ENCODE peak calls at places on chromosomes 13 and 19, in seven cellular contexts. One of them, this sample, is unnamed.

GRCh38 chr19:484494-484893 is 11.8 kb upstream of the MADCAM1 start:
- DNase-seq in Peyer's patch: no peak
- DNase-seq in ovary: no peak
- DNase-seq in lower leg skin: no peak
- DNase-seq in suprapubic skin: no peak
- DNase-seq in GM12878: no peak
- DNase-seq in heart left ventricle: no peak
- DNase-seq in this sample: no peak

GRCh38 chr19:29524201-29524911 is 1.4 kb upstream of the VSTM2B start:
- DNase-seq in lower leg skin: no peak
- DNase-seq in heart left ventricle: peak; percentile 16
- DNase-seq in GM12878: no peak
- DNase-seq in Peyer's patch: no peak
- DNase-seq in suprapubic skin: no peak
- DNase-seq in ovary: no peak
- DNase-seq in this sample: no peak

GRCh38 chr19:6481541-6482342 is at the start of gene DENND1C:
- DNase-seq in suprapubic skin: no peak
- DNase-seq in heart left ventricle: no peak
- DNase-seq in GM12878: peak; percentile 45
- DNase-seq in Peyer's patch: peak; percentile 91
- DNase-seq in lower leg skin: no peak
- DNase-seq in ovary: no peak
- DNase-seq in this sample: peak; percentile 11

GRCh38 chr19:913080-913748 is at the start of gene R3HDM4:
- DNase-seq in heart left ventricle: peak; percentile 84
- DNase-seq in ovary: peak; percentile 84
- DNase-seq in lower leg skin: peak; percentile 96
- DNase-seq in suprapubic skin: peak; percentile 89
- DNase-seq in GM12878: no peak
- DNase-seq in Peyer's patch: peak; percentile 93
- DNase-seq in this sample: peak; percentile 68

GRCh38 chr19:23957660-23958281 is 43.1 kb downstream of the ZNF726 start:
- DNase-seq in GM12878: no peak
- DNase-seq in heart left ventricle: no peak
- DNase-seq in Peyer's patch: no peak
- DNase-seq in suprapubic skin: no peak
- DNase-seq in ovary: no peak
- DNase-seq in lower leg skin: no peak
- DNase-seq in this sample: no peak

GRCh38 chr13:104105418-104106355 is 1039.5 kb upstream of the SLC10A2 start:
- DNase-seq in Peyer's patch: no peak
- DNase-seq in suprapubic skin: no peak
- DNase-seq in heart left ventricle: no peak
- DNase-seq in GM12878: no peak
- DNase-seq in ovary: no peak
- DNase-seq in lower leg skin: no peak
- DNase-seq in this sample: no peak

GRCh38 chr19:7739211-7739752 is 7.4 kb upstream of the CLEC4G start:
- DNase-seq in suprapubic skin: no peak
- DNase-seq in GM12878: no peak
- DNase-seq in Peyer's patch: no peak
- DNase-seq in ovary: no peak
- DNase-seq in heart left ventricle: no peak
- DNase-seq in lower leg skin: no peak
- DNase-seq in this sample: no peak

GRCh38 chr19:38850976-38851621 is 1.3 kb upstream of the HNRNPL start:
- DNase-seq in lower leg skin: peak; percentile 91
- DNase-seq in GM12878: no peak
- DNase-seq in heart left ventricle: peak; percentile 50
- DNase-seq in Peyer's patch: peak; percentile 68
- DNase-seq in ovary: peak; percentile 70
- DNase-seq in suprapubic skin: peak; percentile 83
- DNase-seq in this sample: no peak

GRCh38 chr13:93345061-93345460 is 118.5 kb downstream of the GPC6 start:
- DNase-seq in Peyer's patch: no peak
- DNase-seq in heart left ventricle: no peak
- DNase-seq in suprapubic skin: no peak
- DNase-seq in ovary: no peak
- DNase-seq in lower leg skin: no peak
- DNase-seq in GM12878: no peak
- DNase-seq in this sample: no peak

GRCh38 chr13:24217601-24218281 is 57.2 kb downstream of the SPATA13 start:
- DNase-seq in heart left ventricle: no peak
- DNase-seq in Peyer's patch: peak; percentile 85
- DNase-seq in ovary: peak; percentile 56
- DNase-seq in lower leg skin: no peak
- DNase-seq in suprapubic skin: no peak
- DNase-seq in GM12878: no peak
- DNase-seq in this sample: no peak

GRCh38 chr13:39587939-39588338 is 15.1 kb downstream of the LHFPL6 start:
- DNase-seq in ovary: no peak
- DNase-seq in Peyer's patch: no peak
- DNase-seq in heart left ventricle: no peak
- DNase-seq in GM12878: no peak
- DNase-seq in lower leg skin: no peak
- DNase-seq in suprapubic skin: no peak
- DNase-seq in this sample: no peak

GRCh38 chr19:13906525-13906904 is 514 bp downstream of the CC2D1A start:
- DNase-seq in heart left ventricle: no peak
- DNase-seq in lower leg skin: no peak
- DNase-seq in Peyer's patch: peak; percentile 79
- DNase-seq in GM12878: no peak
- DNase-seq in suprapubic skin: no peak
- DNase-seq in ovary: no peak
- DNase-seq in this sample: no peak

GRCh38 chr19:10262771-10263170 is 8.1 kb upstream of the ICAM1 start:
- DNase-seq in suprapubic skin: no peak
- DNase-seq in GM12878: no peak
- DNase-seq in lower leg skin: no peak
- DNase-seq in heart left ventricle: no peak
- DNase-seq in Peyer's patch: no peak
- DNase-seq in ovary: no peak
- DNase-seq in this sample: no peak

GRCh38 chr13:110872034-110872767 is 42.7 kb downstream of the ANKRD10 start:
- DNase-seq in GM12878: no peak
- DNase-seq in suprapubic skin: no peak
- DNase-seq in Peyer's patch: no peak
- DNase-seq in heart left ventricle: no peak
- DNase-seq in lower leg skin: no peak
- DNase-seq in ovary: no peak
- DNase-seq in this sample: no peak

GRCh38 chr19:39252458-39252857 is 3.8 kb upstream of the IFNL4 start:
- DNase-seq in lower leg skin: no peak
- DNase-seq in suprapubic skin: no peak
- DNase-seq in GM12878: no peak
- DNase-seq in ovary: no peak
- DNase-seq in Peyer's patch: no peak
- DNase-seq in heart left ventricle: no peak
- DNase-seq in this sample: no peak

GRCh38 chr19:32387701-32388392 is 17.7 kb upstream of the DPY19L3 start:
- DNase-seq in GM12878: no peak
- DNase-seq in heart left ventricle: no peak
- DNase-seq in ovary: no peak
- DNase-seq in suprapubic skin: no peak
- DNase-seq in lower leg skin: no peak
- DNase-seq in Peyer's patch: peak; percentile 66
- DNase-seq in this sample: no peak

GRCh38 chr13:112892759-112893569 is 76.0 kb upstream of the MCF2L start:
- DNase-seq in suprapubic skin: no peak
- DNase-seq in GM12878: no peak
- DNase-seq in heart left ventricle: peak; percentile 24
- DNase-seq in lower leg skin: no peak
- DNase-seq in Peyer's patch: no peak
- DNase-seq in ovary: no peak
- DNase-seq in this sample: no peak

GRCh38 chr13:24684600-24684998 is 4.4 kb downstream of the ATP12A start:
- DNase-seq in heart left ventricle: no peak
- DNase-seq in lower leg skin: no peak
- DNase-seq in GM12878: no peak
- DNase-seq in ovary: no peak
- DNase-seq in suprapubic skin: no peak
- DNase-seq in Peyer's patch: peak; percentile 35
- DNase-seq in this sample: no peak

GRCh38 chr13:96690998-96691397 is 303.3 kb downstream of the OXGR1 start:
- DNase-seq in Peyer's patch: no peak
- DNase-seq in lower leg skin: no peak
- DNase-seq in GM12878: no peak
- DNase-seq in heart left ventricle: no peak
- DNase-seq in ovary: no peak
- DNase-seq in suprapubic skin: no peak
- DNase-seq in this sample: no peak

GRCh38 chr19:16325671-16326400 is 1.2 kb downstream of the KLF2 start:
- DNase-seq in Peyer's patch: peak; percentile 75
- DNase-seq in lower leg skin: peak; percentile 91
- DNase-seq in ovary: peak; percentile 74
- DNase-seq in suprapubic skin: peak; percentile 83
- DNase-seq in heart left ventricle: peak; percentile 54
- DNase-seq in GM12878: no peak
- DNase-seq in this sample: no peak

GRCh38 chr13:107867701-107868661 is 347.4 kb downstream of the LIG4 start:
- DNase-seq in ovary: peak; percentile 23
- DNase-seq in suprapubic skin: no peak
- DNase-seq in heart left ventricle: no peak
- DNase-seq in lower leg skin: no peak
- DNase-seq in GM12878: no peak
- DNase-seq in Peyer's patch: no peak
- DNase-seq in this sample: no peak

GRCh38 chr13:93079294-93079693 is 147.3 kb upstream of the GPC6 start:
- DNase-seq in ovary: no peak
- DNase-seq in Peyer's patch: no peak
- DNase-seq in heart left ventricle: no peak
- DNase-seq in lower leg skin: no peak
- DNase-seq in GM12878: no peak
- DNase-seq in suprapubic skin: no peak
- DNase-seq in this sample: no peak

GRCh38 chr13:33016414-33017409 is at the start of gene KL:
- DNase-seq in Peyer's patch: no peak
- DNase-seq in ovary: no peak
- DNase-seq in lower leg skin: peak; percentile 88
- DNase-seq in suprapubic skin: peak; percentile 67
- DNase-seq in heart left ventricle: peak; percentile 50
- DNase-seq in GM12878: no peak
- DNase-seq in this sample: no peak

GRCh38 chr13:44818428-44818827 is 170.8 kb downstream of the NUFIP1 start:
- DNase-seq in ovary: no peak
- DNase-seq in heart left ventricle: no peak
- DNase-seq in GM12878: no peak
- DNase-seq in suprapubic skin: no peak
- DNase-seq in lower leg skin: no peak
- DNase-seq in Peyer's patch: no peak
- DNase-seq in this sample: no peak

GRCh38 chr13:106105153-106105552 is 430.3 kb downstream of the EFNB2 start:
- DNase-seq in heart left ventricle: no peak
- DNase-seq in ovary: no peak
- DNase-seq in Peyer's patch: no peak
- DNase-seq in suprapubic skin: no peak
- DNase-seq in GM12878: no peak
- DNase-seq in lower leg skin: no peak
- DNase-seq in this sample: no peak

GRCh38 chr19:40567750-40568494 is 8.8 kb upstream of the SHKBP1 start:
- DNase-seq in heart left ventricle: no peak
- DNase-seq in Peyer's patch: no peak
- DNase-seq in ovary: no peak
- DNase-seq in lower leg skin: no peak
- DNase-seq in suprapubic skin: no peak
- DNase-seq in GM12878: no peak
- DNase-seq in this sample: no peak
- H3K4me3 ChIP-seq in heart left ventricle: no peak overlapping the region
- H3K4me3 ChIP-seq in Peyer's patch: no peak overlapping the region
- H3K4me3 ChIP-seq in ovary: peak overlapping the region; percentile 2
- H3K4me3 ChIP-seq in lower leg skin: no peak overlapping the region
- H3K4me3 ChIP-seq in suprapubic skin: peak overlapping the region; percentile 35
- H3K4me3 ChIP-seq in GM12878: peak overlapping the region; percentile 11
- H3K4me3 ChIP-seq in this sample: peak overlapping the region; percentile 22

GRCh38 chr19:4445963-4446668 is 11.5 kb downstream of the UBXN6 start:
- DNase-seq in heart left ventricle: no peak
- DNase-seq in lower leg skin: no peak
- DNase-seq in ovary: peak; percentile 73
- DNase-seq in GM12878: no peak
- DNase-seq in suprapubic skin: no peak
- DNase-seq in Peyer's patch: no peak
- DNase-seq in this sample: no peak
- TF ChIP-seq POLR2A in heart left ventricle: no peak
- TF ChIP-seq POLR2A in lower leg skin: no peak
- TF ChIP-seq POLR2A in ovary: no peak
- TF ChIP-seq POLR2A in GM12878: peak; percentile 60
- TF ChIP-seq POLR2A in suprapubic skin: no peak
- TF ChIP-seq POLR2A in Peyer's patch: no peak
- TF ChIP-seq POLR2A in this sample: no peak

GRCh38 chr19:36972594-36972993 is 56.5 kb downstream of the ZNF568 start:
- DNase-seq in heart left ventricle: no peak
- DNase-seq in ovary: no peak
- DNase-seq in Peyer's patch: no peak
- DNase-seq in GM12878: no peak
- DNase-seq in suprapubic skin: no peak
- DNase-seq in lower leg skin: no peak
- DNase-seq in this sample: no peak

GRCh38 chr19:36973844-36974195 is 57.7 kb downstream of the ZNF568 start:
- DNase-seq in lower leg skin: no peak
- DNase-seq in heart left ventricle: no peak
- DNase-seq in Peyer's patch: no peak
- DNase-seq in suprapubic skin: no peak
- DNase-seq in GM12878: no peak
- DNase-seq in ovary: no peak
- DNase-seq in this sample: no peak

GRCh38 chr19:36973021-36973843 is 57.1 kb downstream of the ZNF568 start:
- DNase-seq in GM12878: peak; percentile 17
- DNase-seq in Peyer's patch: peak; percentile 90
- DNase-seq in lower leg skin: peak; percentile 94
- DNase-seq in heart left ventricle: peak; percentile 90
- DNase-seq in suprapubic skin: peak; percentile 78
- DNase-seq in ovary: peak; percentile 87
- DNase-seq in this sample: peak; percentile 49
- H3K4me3 ChIP-seq in GM12878: no peak overlapping the region
- H3K4me3 ChIP-seq in Peyer's patch: peak overlapping the region; percentile 66
- H3K4me3 ChIP-seq in lower leg skin: peak overlapping the region; percentile 32
- H3K4me3 ChIP-seq in heart left ventricle: peak overlapping the region; percentile 53
- H3K4me3 ChIP-seq in suprapubic skin: peak overlapping the region; percentile 68
- H3K4me3 ChIP-seq in ovary: peak overlapping the region; percentile 56
- H3K4me3 ChIP-seq in this sample: peak overlapping the region; percentile 73

DNA sequence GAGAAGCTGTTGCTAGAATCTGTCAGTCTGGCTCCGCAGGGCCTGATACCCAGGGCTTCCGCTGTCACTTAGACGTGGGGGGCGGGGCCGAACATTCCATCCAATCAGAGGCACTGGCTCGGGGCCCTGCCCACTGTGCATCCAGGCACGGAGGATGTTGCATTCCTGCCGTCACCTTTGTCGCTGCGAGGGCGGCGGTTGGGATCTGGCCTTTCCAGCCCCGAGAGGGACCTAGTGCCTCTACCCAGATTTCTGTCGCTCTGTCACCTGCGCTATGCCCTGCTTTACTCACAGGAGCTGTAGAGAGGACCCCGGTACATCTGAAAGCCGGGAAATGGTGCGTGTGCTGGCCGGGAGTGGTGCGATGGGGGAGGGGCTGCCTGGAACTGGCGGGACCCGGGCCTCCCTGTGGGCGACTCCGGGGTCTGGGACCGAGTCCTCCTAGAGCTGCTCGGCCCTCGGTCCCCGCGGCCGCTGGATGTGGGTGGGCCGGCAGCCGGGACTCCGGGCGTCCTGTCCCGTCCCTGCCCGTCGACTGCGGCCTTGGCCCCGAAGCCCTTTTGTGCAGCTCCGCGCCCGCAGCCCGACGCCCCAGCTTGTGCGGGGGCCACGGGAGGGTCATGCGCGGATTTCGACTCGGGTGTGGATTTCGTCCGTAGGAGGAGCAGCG is at the start of gene ZNF439:
- DNase-seq in suprapubic skin: peak; percentile 90
- DNase-seq in lower leg skin: peak; percentile 97
- DNase-seq in heart left ventricle: peak; percentile 92
- DNase-seq in GM12878: peak; percentile 52
- DNase-seq in ovary: peak; percentile 87
- DNase-seq in Peyer's patch: peak; percentile 97
- DNase-seq in this sample: peak; percentile 91
- TF ChIP-seq POLR2A in suprapubic skin: no peak
- TF ChIP-seq POLR2A in lower leg skin: no peak
- TF ChIP-seq POLR2A in heart left ventricle: no peak
- TF ChIP-seq POLR2A in GM12878: peak; percentile 76
- TF ChIP-seq POLR2A in ovary: peak; percentile 62
- TF ChIP-seq POLR2A in Peyer's patch: peak; percentile 46
- TF ChIP-seq POLR2A in this sample: peak; percentile 53

This sample was measured in tibial nerve.